ENCODE peak calls at places on chromosomes 16 and 17, in eight cellular contexts. C, J, Q, D, T, V, I and S are unnamed samples.

GRCh38 chr17:16987830-16988601 is 16.1 kb upstream of the TNFRSF13B start:
- DNase-seq in I (no peak), C (peak), T (peak), J (peak), D (peak), Q (peak), V (peak), S (peak)

GRCh38 chr17:75517277-75517865 is 1.0 kb downstream of the TSEN54 start:
- DNase-seq in Q (peak), D (no peak), C (no peak), T (no peak), I (no peak), V (peak), J (peak), S (peak)

GRCh38 chr16:85508993-85509392 is 104.1 kb upstream of the GSE1 start:
- DNase-seq in D (no peak), J (no peak), C (no peak), I (no peak), T (no peak), Q (no peak), V (no peak), S (no peak)

GRCh38 chr17:39196820-39197331 is 593 bp downstream of the CACNB1 start:
- DNase-seq in Q (peak), I (no peak), C (peak), J (peak), D (peak), V (peak), T (no peak), S (no peak)

GRCh38 chr17:83064732-83065659 is 14.4 kb upstream of the METRNL start:
- DNase-seq in J (no peak), T (no peak), D (no peak), Q (no peak), C (peak), V (peak), I (no peak), S (peak)

GRCh38 chr16:84484579-84485254 is 19.7 kb downstream of the MEAK7 start:
- DNase-seq in D (peak), I (no peak), V (peak), J (peak), C (peak), T (peak), Q (peak), S (peak)

GRCh38 chr16:85720319-85720637 is 30.6 kb downstream of the C16orf74 start:
- DNase-seq in V (no peak), T (no peak), J (no peak), C (no peak), I (no peak), D (no peak), Q (no peak), S (peak)

GRCh38 chr17:40314557-40314953 is 5.6 kb downstream of the RARA start:
- DNase-seq in I (no peak), C (peak), D (peak), T (peak), V (peak), J (peak), Q (peak), S (peak)

GRCh38 chr16:86033016-86033474 is 134.1 kb downstream of the IRF8 start:
- DNase-seq in D (no peak), Q (no peak), T (no peak), V (peak), I (peak), J (no peak), C (no peak), S (no peak)

GRCh38 chr17:56595831-56596740 is 2.6 kb downstream of the NOG start:
- DNase-seq in Q (peak), I (peak), D (no peak), J (no peak), C (peak), T (no peak), V (peak), S (no peak)

GRCh38 chr17:7885357-7886226 is 3.0 kb upstream of the CHD3 start:
- DNase-seq in C (peak), Q (peak), T (peak), I (peak), J (peak), D (peak), V (peak), S (no peak)

GRCh38 chr16:55055262-55055661 is 124.6 kb downstream of the IRX5 start:
- DNase-seq in D (no peak), I (no peak), J (no peak), Q (no peak), V (no peak), C (no peak), T (no peak), S (no peak)

GRCh38 chr16:425082-425718 is at the start of gene RAB11FIP3:
- DNase-seq in J (peak), Q (peak), C (peak), D (peak), T (peak), V (peak), I (peak), S (peak)

GRCh38 chr16:28280881-28281836 is 11.2 kb upstream of the SBK1 start:
- DNase-seq in V (peak), Q (no peak), I (no peak), J (no peak), C (no peak), D (no peak), T (no peak), S (no peak)

GRCh38 chr16:28282045-28282444 is 10.3 kb upstream of the SBK1 start:
- DNase-seq in V (no peak), I (no peak), D (no peak), T (no peak), C (no peak), J (no peak), Q (no peak), S (no peak)

GRCh38 chr16:28283173-28283572 is 9.2 kb upstream of the SBK1 start:
- DNase-seq in Q (no peak), I (no peak), T (no peak), D (no peak), J (no peak), C (no peak), V (no peak), S (no peak)

GRCh38 chr16:28288117-28288516 is 4.2 kb upstream of the SBK1 start:
- DNase-seq in Q (no peak), C (no peak), J (no peak), D (no peak), T (no peak), V (no peak), I (no peak), S (no peak)

DNA sequence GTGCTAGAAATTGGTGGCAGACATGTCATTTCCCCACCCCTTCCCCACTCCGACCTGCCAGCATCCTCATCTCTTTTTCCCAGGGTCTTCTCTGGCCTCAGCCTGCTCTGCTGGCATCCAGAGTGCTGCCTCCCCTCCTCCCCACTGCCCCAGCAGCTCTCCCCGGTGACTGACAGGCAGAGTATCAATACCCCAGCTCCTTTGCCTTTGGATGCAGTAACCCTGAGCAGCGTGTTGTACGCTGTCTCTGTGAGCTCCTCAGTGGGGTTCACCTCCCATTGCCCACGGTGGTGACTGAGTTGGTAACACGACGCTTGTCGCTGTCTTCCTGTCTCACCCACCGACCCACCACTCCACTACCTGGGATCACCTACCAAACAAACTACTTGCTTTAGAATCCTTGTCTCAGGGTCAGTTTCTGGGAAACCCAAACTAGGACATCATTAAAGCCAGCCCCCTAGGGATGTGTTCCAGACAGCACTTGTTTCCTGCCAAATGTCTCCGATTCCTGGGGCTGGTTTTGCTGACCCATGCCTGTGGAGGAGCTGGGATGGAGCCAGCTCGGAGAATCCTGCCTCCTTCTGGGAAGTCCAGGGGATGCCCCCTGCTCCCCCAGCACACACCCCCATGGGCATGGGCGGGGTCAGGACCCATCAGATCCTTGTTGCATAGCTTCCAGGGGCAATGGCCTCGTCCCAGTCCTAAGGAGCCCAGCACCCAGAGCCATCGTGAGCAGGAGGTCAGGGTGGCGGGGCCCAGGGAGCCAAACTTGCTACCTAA is 8.3 kb upstream of the SBK1 start:
- DNase-seq in D (no peak), T (no peak), C (no peak), V (peak), Q (no peak), I (no peak), J (no peak), S (no peak)
- H3K4me3 ChIP-seq in D (no peak), T (no peak), C (no peak), V (no peak), Q (no peak), I (no peak), J (no peak), S (no peak)

DNA sequence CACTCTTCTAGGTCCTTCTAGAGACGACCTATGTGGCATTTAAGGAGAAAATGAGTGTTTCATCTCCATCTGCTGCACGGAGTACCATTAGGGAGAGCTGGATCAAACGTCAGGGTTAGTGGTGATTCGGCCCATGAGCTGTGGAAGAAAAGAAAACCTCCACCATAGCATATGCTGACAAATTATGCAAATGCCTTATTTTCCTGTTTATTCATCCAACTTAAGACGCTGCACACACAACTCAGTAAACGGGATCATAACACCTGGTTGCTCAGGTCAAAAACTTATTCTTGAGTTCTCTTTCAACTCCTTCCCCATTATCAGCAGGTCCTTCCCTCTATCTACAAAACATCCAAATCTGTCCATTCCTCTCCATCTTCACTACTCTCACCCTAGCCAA is 1.3 kb upstream of the MOSMO start:
- DNase-seq in C (no peak), Q (no peak), T (no peak), I (no peak), D (no peak), J (no peak), V (no peak), S (no peak)
- H3K4me3 ChIP-seq in C (no peak), Q (no peak), T (no peak), I (peak), D (peak), J (no peak), V (peak), S (no peak)

DNA sequence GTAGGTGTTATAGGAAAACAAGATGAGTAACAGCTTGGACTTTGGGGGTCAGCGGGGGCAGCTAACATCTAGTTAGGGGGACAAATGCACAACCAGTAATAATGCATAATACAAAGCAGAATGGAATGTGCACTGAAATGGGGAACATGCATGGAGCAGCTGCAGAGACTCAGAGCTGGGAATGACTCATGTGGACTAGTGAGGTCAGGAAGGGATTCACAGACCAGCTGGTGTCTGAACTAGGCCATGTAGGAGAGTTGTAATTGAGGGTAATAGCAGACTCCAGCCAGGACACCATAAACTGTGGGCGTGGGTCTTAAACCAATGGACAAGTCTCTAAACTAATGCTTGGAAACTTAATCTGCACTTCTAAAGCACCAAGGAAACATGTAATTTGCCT is 176.8 kb upstream of the ASIC2 start:
- DNase-seq in J (no peak), T (peak), Q (peak), C (no peak), V (no peak), I (no peak), D (no peak), S (no peak)
- H3K4me3 ChIP-seq in J (no peak), T (no peak), Q (no peak), C (no peak), V (no peak), I (no peak), D (no peak), S (no peak)

GRCh38 chr17:67518881-67519280 is 141.8 kb downstream of the PITPNC1 start:
- DNase-seq in V (no peak), Q (peak), I (no peak), C (no peak), T (peak), D (no peak), J (no peak), S (no peak)

GRCh38 chr17:67521773-67522069 is 144.6 kb downstream of the PITPNC1 start:
- DNase-seq in I (no peak), C (no peak), T (no peak), D (no peak), Q (no peak), V (peak), J (no peak), S (no peak)

GRCh38 chr17:67520916-67521772 is 144.1 kb downstream of the PITPNC1 start:
- DNase-seq in I (no peak), V (no peak), C (no peak), D (no peak), T (no peak), J (no peak), Q (peak), S (no peak)

GRCh38 chr17:67520282-67520906 is 143.3 kb downstream of the PITPNC1 start:
- DNase-seq in D (peak), J (peak), I (no peak), T (peak), V (peak), C (no peak), Q (peak), S (no peak)

DNA sequence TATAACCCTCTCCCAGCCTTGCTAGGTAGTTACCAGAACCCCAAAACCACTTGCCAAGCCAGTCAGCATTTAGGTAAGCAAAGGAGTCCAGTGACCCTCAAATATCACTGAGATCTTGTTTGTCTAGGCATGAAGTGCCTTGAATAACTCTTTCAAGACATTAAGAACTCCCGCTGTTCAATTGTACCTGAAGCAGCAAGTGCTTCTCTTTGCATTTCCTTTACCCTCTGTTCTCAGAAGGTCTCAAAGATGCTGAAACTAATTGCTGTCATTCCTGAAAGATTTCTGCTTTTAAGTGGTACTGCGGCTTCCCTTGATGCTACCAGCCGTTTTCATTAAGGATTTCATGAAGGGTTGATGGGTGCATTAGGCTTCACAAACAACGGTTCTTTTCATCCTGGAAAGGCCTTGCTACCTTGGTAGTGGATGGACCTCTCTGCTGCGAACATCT is 142.7 kb downstream of the PITPNC1 start:
- DNase-seq in I (no peak), V (peak), C (no peak), Q (no peak), J (no peak), T (no peak), D (no peak), S (no peak)
- H3K4me3 ChIP-seq in I (no peak), V (no peak), C (no peak), Q (no peak), J (peak), T (no peak), D (no peak), S (no peak)

GRCh38 chr16:56930516-56931252 is 1.3 kb upstream of the HERPUD1 start:
- DNase-seq in J (peak), I (no peak), T (no peak), D (no peak), Q (no peak), V (peak), C (no peak), S (no peak)
- H3K4me3 ChIP-seq in J (no peak), I (no peak), T (no peak), D (no peak), Q (no peak), V (no peak), C (no peak), S (no peak)

DNA sequence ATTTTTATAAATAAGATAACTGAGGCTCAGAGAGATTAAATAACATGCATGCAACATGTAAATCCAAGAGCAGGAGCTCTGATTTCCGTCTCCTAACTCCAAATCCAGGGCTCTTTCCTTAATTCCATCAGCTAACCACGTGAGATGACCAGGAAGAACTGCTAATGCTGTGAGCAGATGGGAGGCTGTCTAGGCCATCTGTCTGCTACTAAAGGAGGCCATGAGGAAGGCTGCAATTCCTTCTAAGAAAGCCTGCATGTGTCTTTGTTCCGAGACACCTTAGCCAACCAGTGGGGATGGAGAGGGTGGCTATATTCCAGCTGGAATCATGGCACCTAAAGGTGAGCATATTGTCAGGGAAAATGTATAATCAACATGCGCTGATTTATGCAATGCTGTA is 267.2 kb upstream of the CDH5 start:
- DNase-seq in C (no peak), D (no peak), Q (no peak), T (no peak), J (no peak), I (no peak), V (no peak), S (no peak)
- H3K4me3 ChIP-seq in C (no peak), D (no peak), Q (no peak), T (no peak), J (no peak), I (no peak), V (no peak), S (no peak)